ENCODE peak calls at places on chromosomes 12 and 14, in six cellular contexts. I, E, U, A, P and Z are unnamed samples.

GRCh38 chr14:87153391-87153790 is 839.6 kb downstream of the GALC start:
- DNase-seq in E (no peak), A (no peak), U (no peak), I (no peak), P (no peak), Z (no peak)

GRCh38 chr12:101044512-101045074 is 165.4 kb downstream of the SLC5A8 start:
- DNase-seq in P (no peak), I (no peak), A (no peak), U (no peak), E (no peak), Z (no peak)

GRCh38 chr12:112182499-112182898 is 57.1 kb downstream of the TRAFD1 start:
- DNase-seq in P (no peak), U (no peak), A (no peak), E (peak), I (no peak), Z (no peak)

GRCh38 chr12:10018390-10018789 is 8.0 kb downstream of the CLEC12B start:
- DNase-seq in U (no peak), I (no peak), A (no peak), P (no peak), E (no peak), Z (no peak)

GRCh38 chr12:120687570-120688289 is 781 bp downstream of the MLEC start:
- DNase-seq in P (no peak), E (peak), I (no peak), U (no peak), A (no peak), Z (no peak)

GRCh38 chr12:61991663-61992062 is 268.5 kb upstream of the USP15 start:
- DNase-seq in U (no peak), A (no peak), E (no peak), P (no peak), I (no peak), Z (no peak)

GRCh38 chr12:55745361-55746146 is 2.6 kb downstream of the GDF11 start:
- DNase-seq in P (no peak), U (peak), A (no peak), E (peak), I (no peak), Z (no peak)

GRCh38 chr12:62834406-62834805 is 100.5 kb downstream of the PPM1H start:
- DNase-seq in U (peak), I (no peak), A (no peak), P (no peak), E (peak), Z (no peak)

GRCh38 chr14:77286554-77286953 is 15.5 kb upstream of the NGB start:
- DNase-seq in A (no peak), P (no peak), U (no peak), E (no peak), I (no peak), Z (no peak)

GRCh38 chr12:4579305-4580097 is 17.5 kb downstream of the DYRK4 start:
- DNase-seq in E (no peak), A (no peak), I (no peak), U (peak), P (no peak), Z (no peak)

GRCh38 chr12:19482551-19483109 is 43.3 kb downstream of the AEBP2 start:
- DNase-seq in P (peak), I (peak), A (no peak), E (peak), U (no peak), Z (peak)

GRCh38 chr14:89845346-89845745 is 109.2 kb downstream of the EFCAB11 start:
- DNase-seq in P (no peak), A (no peak), U (no peak), I (no peak), E (no peak), Z (no peak)

GRCh38 chr12:922297-922696 is 27.2 kb downstream of the RAD52 start:
- DNase-seq in P (no peak), I (no peak), E (no peak), U (no peak), A (no peak), Z (no peak)

GRCh38 chr12:75853621-75854020 is 178.0 kb downstream of the PHLDA1 start:
- DNase-seq in A (no peak), P (no peak), I (no peak), E (no peak), U (no peak), Z (no peak)

GRCh38 chr14:22184157-22185025 is 404.6 kb downstream of the DAD1 start:
- DNase-seq in I (no peak), U (no peak), A (no peak), E (no peak), P (no peak), Z (no peak)

GRCh38 chr12:116148844-116149243 is 128.6 kb downstream of the MED13L start:
- DNase-seq in U (no peak), E (no peak), I (no peak), P (no peak), A (no peak), Z (no peak)

GRCh38 chr12:109608796-109609195 is 35.2 kb downstream of the MVK start:
- DNase-seq in A (no peak), E (peak), U (no peak), P (no peak), I (no peak), Z (no peak)

DNA sequence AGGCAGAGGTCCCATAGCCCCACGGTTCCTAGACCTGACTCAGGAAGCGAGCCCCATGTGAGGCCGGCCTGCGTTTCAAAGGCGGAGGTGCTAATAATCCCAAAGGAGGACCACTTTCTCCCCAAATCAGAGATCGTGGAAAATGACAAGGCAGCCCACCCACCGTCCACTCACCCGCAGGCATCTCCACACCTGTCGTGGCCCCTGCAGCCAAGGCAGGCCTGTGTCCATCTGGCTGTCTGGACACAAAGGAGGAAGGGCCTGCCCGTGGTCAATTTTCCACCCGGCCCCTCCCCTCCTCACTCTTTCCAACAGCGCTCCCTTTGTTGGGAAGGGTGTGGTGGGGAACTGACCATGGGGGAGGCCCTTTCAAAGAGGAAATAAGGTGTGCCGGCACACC is 125.3 kb upstream of the TMEM132D start:
- DNase-seq in E (no peak), P (no peak), I (no peak), U (no peak), A (no peak), Z (no peak)
- H3K27ac ChIP-seq in E (no peak), P (no peak), I (no peak), U (no peak), A (no peak), Z (no peak)

GRCh38 chr14:55604900-55605418 is 25.0 kb downstream of the KTN1 start:
- DNase-seq in U (no peak), E (no peak), P (no peak), I (no peak), A (no peak), Z (no peak)

GRCh38 chr14:55603401-55603953 is 23.5 kb downstream of the KTN1 start:
- DNase-seq in E (no peak), P (no peak), I (no peak), A (no peak), U (no peak), Z (no peak)

GRCh38 chr14:55599250-55599879 is 19.4 kb downstream of the KTN1 start:
- DNase-seq in A (no peak), P (peak), I (peak), E (peak), U (no peak), Z (no peak)

GRCh38 chr14:55604467-55604866 is 24.5 kb downstream of the KTN1 start:
- DNase-seq in P (no peak), U (no peak), A (no peak), I (no peak), E (no peak), Z (no peak)

DNA sequence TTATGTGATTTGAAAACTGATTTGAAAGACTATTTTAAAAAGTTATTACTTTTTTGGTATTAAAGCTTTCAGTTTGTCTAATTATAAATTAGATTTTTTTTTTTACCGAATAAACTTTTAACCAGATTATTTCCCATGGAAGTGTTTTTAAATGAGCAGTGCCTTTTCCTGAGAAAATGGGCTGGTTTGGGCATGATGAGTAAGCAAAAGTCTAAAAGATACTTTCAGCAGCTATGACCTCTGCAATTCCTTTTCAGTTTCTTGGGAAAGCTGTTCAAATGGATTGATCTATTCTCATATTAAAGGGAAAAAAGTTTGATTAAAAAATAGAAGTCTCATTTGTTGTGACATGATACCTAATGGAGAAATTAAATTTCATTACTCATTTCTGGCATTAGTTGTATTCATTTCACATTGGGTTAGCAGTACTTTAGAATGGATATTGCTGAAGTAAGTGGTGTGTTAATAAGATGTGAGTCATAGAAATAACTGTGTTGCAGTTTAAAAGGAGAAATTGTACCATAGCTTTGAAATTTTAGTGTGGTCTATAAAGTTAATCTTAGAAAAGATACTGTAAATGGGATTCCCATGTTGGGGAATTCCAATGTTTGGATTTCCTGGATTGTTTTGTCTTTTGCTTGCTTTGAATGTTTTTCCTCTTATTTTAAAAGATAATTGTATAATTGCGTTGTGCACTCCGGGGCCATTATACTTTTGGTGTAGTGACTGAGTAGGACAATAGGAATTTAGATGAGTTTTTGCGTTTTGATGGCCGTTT is 21.0 kb downstream of the KTN1 start:
- DNase-seq in I (no peak), E (no peak), A (no peak), U (no peak), P (no peak), Z (no peak)
- H3K27ac ChIP-seq in I (no peak), E (no peak), A (peak), U (no peak), P (peak), Z (peak)

GRCh38 chr14:103611215-103611614 is 17.8 kb upstream of the KLC1 start:
- DNase-seq in P (no peak), I (no peak), A (no peak), U (no peak), E (no peak), Z (no peak)
- H3K27ac ChIP-seq in P (no peak), I (no peak), A (no peak), U (no peak), E (no peak), Z (no peak)

GRCh38 chr12:58470266-58471010 is 449.9 kb downstream of the LRIG3 start:
- DNase-seq in U (no peak), I (no peak), A (no peak), E (no peak), P (no peak), Z (no peak)
- H3K27ac ChIP-seq in U (no peak), I (no peak), A (no peak), E (no peak), P (no peak), Z (no peak)

GRCh38 chr14:60647837-60648168 is 1.5 kb downstream of the SIX1 start:
- DNase-seq in U (no peak), A (no peak), I (no peak), E (no peak), P (no peak), Z (no peak)

GRCh38 chr14:60648169-60648933 is 926 bp downstream of the SIX1 start:
- DNase-seq in E (peak), I (no peak), P (peak), U (peak), A (no peak), Z (no peak)

GRCh38 chr14:60650382-60650961 is 1.2 kb upstream of the SIX1 start:
- DNase-seq in A (no peak), U (peak), P (no peak), I (no peak), E (no peak), Z (no peak)

GRCh38 chr14:60649815-60650381 is 621 bp upstream of the SIX1 start:
- DNase-seq in E (no peak), P (no peak), I (no peak), A (no peak), U (peak), Z (no peak)

GRCh38 chr14:60648934-60649814 is at the start of gene SIX1:
- DNase-seq in I (peak), P (peak), U (peak), E (peak), A (peak), Z (no peak)
- H3K27ac ChIP-seq in I (no peak), P (peak), U (peak), E (no peak), A (peak), Z (no peak)

GRCh38 chr12:56801661-56802622 is 38.8 kb downstream of the HSD17B6 start:
- DNase-seq in P (no peak), E (no peak), A (no peak), U (no peak), I (no peak), Z (no peak)
- H3K27ac ChIP-seq in P (no peak), E (no peak), A (no peak), U (no peak), I (no peak), Z (no peak)

GRCh38 chr12:57835366-57836288 is 10.9 kb downstream of the CTDSP2 start:
- DNase-seq in I (no peak), P (no peak), E (no peak), U (no peak), A (no peak), Z (no peak)

GRCh38 chr12:57834086-57834876 is 12.2 kb downstream of the CTDSP2 start:
- DNase-seq in I (no peak), U (no peak), E (no peak), P (no peak), A (no peak), Z (no peak)

GRCh38 chr12:57830393-57830792 is 11.9 kb upstream of the AVIL start:
- DNase-seq in P (no peak), I (no peak), E (no peak), A (no peak), U (no peak), Z (no peak)

GRCh38 chr12:57833672-57834071 is 12.9 kb downstream of the CTDSP2 start:
- DNase-seq in U (no peak), A (no peak), E (no peak), I (no peak), P (no peak), Z (no peak)

DNA sequence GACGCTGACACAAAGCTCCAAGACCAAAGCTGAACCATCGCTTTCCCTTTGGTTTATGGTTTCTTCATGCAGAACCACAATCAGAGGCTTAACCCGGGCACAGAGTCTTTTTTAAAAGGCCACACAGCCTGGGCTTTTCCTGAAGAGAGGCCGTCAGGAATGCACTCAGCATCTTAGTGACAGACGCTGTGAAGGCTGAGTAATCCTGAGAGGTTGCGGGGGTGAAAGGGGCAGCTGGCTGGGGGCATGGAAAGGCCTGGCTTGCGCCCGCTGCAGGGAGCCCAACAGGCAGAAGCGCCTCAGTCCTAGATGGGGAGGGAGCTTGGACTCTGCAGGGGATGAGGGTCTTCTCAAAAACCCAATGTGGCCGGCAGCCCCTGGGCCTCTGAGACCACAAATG is 13.6 kb downstream of the CTDSP2 start:
- DNase-seq in P (no peak), U (peak), I (no peak), E (no peak), A (no peak), Z (no peak)
- H3K27ac ChIP-seq in P (peak), U (peak), I (peak), E (peak), A (no peak), Z (no peak)

GRCh38 chr14:61673305-61673704 is 22.0 kb upstream of the HIF1A start:
- DNase-seq in I (no peak), P (no peak), E (no peak), U (no peak), A (no peak), Z (no peak)
- H3K27ac ChIP-seq in I (no peak), P (no peak), E (no peak), U (no peak), A (no peak), Z (no peak)